ENCODE peak calls at places on chromosomes 7 and 10, in five cellular contexts. One of them, this sample, is unnamed.

GRCh38 chr10:15211464-15211979 is 43.0 kb upstream of the NMT2 start:
- DNase-seq in lower leg skin: no peak
- DNase-seq in uterus: no peak
- DNase-seq in IMR-90: peak
- DNase-seq in heart left ventricle: no peak
- DNase-seq in this sample: no peak

GRCh38 chr10:17708806-17709205 is 43.2 kb upstream of the TMEM236 start:
- DNase-seq in heart left ventricle: no peak
- DNase-seq in uterus: no peak
- DNase-seq in IMR-90: no peak
- DNase-seq in lower leg skin: no peak
- DNase-seq in this sample: no peak

GRCh38 chr7:26202019-26202985 is 757 bp downstream of the CBX3 start:
- DNase-seq in uterus: no peak
- DNase-seq in heart left ventricle: peak
- DNase-seq in IMR-90: no peak
- DNase-seq in lower leg skin: peak
- DNase-seq in this sample: peak

GRCh38 chr7:65390588-65390987 is 16.9 kb downstream of the ZNF92 start:
- DNase-seq in uterus: no peak
- DNase-seq in lower leg skin: no peak
- DNase-seq in IMR-90: no peak
- DNase-seq in heart left ventricle: no peak
- DNase-seq in this sample: no peak

GRCh38 chr10:101624526-101625102 is 36.5 kb downstream of the DPCD start:
- DNase-seq in uterus: no peak
- DNase-seq in lower leg skin: no peak
- DNase-seq in IMR-90: no peak
- DNase-seq in heart left ventricle: no peak
- DNase-seq in this sample: no peak

GRCh38 chr10:14254368-14254767 is 76.4 kb downstream of the FRMD4A start:
- DNase-seq in IMR-90: no peak
- DNase-seq in lower leg skin: no peak
- DNase-seq in heart left ventricle: no peak
- DNase-seq in uterus: no peak
- DNase-seq in this sample: no peak

GRCh38 chr7:15720849-15721471 is 34.5 kb upstream of the MEOX2 start:
- DNase-seq in uterus: peak
- DNase-seq in heart left ventricle: peak
- DNase-seq in lower leg skin: peak
- DNase-seq in IMR-90: peak
- DNase-seq in this sample: peak

GRCh38 chr7:123966936-123967335 is 41.9 kb downstream of the SPAM1 start:
- DNase-seq in lower leg skin: no peak
- DNase-seq in IMR-90: no peak
- DNase-seq in uterus: no peak
- DNase-seq in heart left ventricle: no peak
- DNase-seq in this sample: peak

GRCh38 chr7:149869291-149869650 is 4.5 kb upstream of the ATP6V0E2 start:
- DNase-seq in uterus: no peak
- DNase-seq in lower leg skin: no peak
- DNase-seq in IMR-90: no peak
- DNase-seq in heart left ventricle: no peak
- DNase-seq in this sample: no peak

GRCh38 chr7:49333180-49333881 is 409.0 kb downstream of the CDC14C start:
- DNase-seq in uterus: no peak
- DNase-seq in lower leg skin: no peak
- DNase-seq in IMR-90: no peak
- DNase-seq in heart left ventricle: no peak
- DNase-seq in this sample: no peak

GRCh38 chr10:43204943-43205671 is 61.8 kb downstream of the RASGEF1A start:
- DNase-seq in heart left ventricle: peak
- DNase-seq in lower leg skin: no peak
- DNase-seq in uterus: no peak
- DNase-seq in IMR-90: peak
- DNase-seq in this sample: peak

GRCh38 chr10:17075510-17075909 is 54.1 kb downstream of the CUBN start:
- DNase-seq in heart left ventricle: no peak
- DNase-seq in uterus: no peak
- DNase-seq in lower leg skin: peak
- DNase-seq in IMR-90: peak
- DNase-seq in this sample: no peak

GRCh38 chr7:44291066-44291732 is 34.2 kb downstream of the CAMK2B start:
- DNase-seq in uterus: peak
- DNase-seq in lower leg skin: no peak
- DNase-seq in heart left ventricle: peak
- DNase-seq in IMR-90: peak
- DNase-seq in this sample: peak

GRCh38 chr7:74031403-74032190 is 3.6 kb downstream of the ELN start:
- DNase-seq in uterus: no peak
- DNase-seq in lower leg skin: no peak
- DNase-seq in heart left ventricle: no peak
- DNase-seq in IMR-90: no peak
- DNase-seq in this sample: no peak

GRCh38 chr10:5317547-5318107 is 47.1 kb upstream of the UCN3 start:
- DNase-seq in heart left ventricle: no peak
- DNase-seq in uterus: no peak
- DNase-seq in IMR-90: peak
- DNase-seq in lower leg skin: no peak
- DNase-seq in this sample: no peak

GRCh38 chr7:114084381-114085312 is 165.8 kb upstream of the PPP1R3A start:
- DNase-seq in heart left ventricle: peak
- DNase-seq in lower leg skin: peak
- DNase-seq in IMR-90: no peak
- DNase-seq in uterus: peak
- DNase-seq in this sample: no peak

GRCh38 chr10:16436367-16436757 is 448 bp upstream of the PTER start:
- DNase-seq in IMR-90: no peak
- DNase-seq in lower leg skin: peak
- DNase-seq in heart left ventricle: no peak
- DNase-seq in uterus: no peak
- DNase-seq in this sample: no peak

GRCh38 chr7:69359003-69359555 is 239.2 kb upstream of the AUTS2 start:
- DNase-seq in IMR-90: no peak
- DNase-seq in uterus: no peak
- DNase-seq in lower leg skin: no peak
- DNase-seq in heart left ventricle: no peak
- DNase-seq in this sample: no peak

GRCh38 chr7:50953303-50953702 is 170.6 kb upstream of the GRB10 start:
- DNase-seq in heart left ventricle: no peak
- DNase-seq in uterus: no peak
- DNase-seq in lower leg skin: no peak
- DNase-seq in IMR-90: no peak
- DNase-seq in this sample: no peak

GRCh38 chr10:120034236-120034635 is 141.7 kb downstream of the SEC23IP start:
- DNase-seq in uterus: no peak
- DNase-seq in lower leg skin: no peak
- DNase-seq in heart left ventricle: no peak
- DNase-seq in IMR-90: no peak
- DNase-seq in this sample: no peak

DNA sequence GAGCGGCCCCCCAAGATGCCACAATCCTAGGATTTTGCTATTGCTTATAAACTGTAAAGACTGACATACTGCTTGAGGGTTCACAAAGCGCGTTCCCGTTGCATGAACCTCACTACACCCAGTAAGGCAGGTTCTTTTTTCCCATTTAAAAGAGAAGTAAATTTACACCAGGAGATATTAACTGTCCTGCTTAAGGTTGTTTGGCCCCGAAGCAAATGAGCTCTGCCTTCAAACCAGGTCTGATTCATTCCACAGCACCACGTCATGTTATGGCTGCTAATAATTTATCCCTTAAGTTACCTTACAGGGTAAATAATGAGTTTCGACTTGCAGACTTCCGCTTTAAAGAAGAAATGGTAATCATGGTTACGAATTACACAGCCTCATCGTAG is 559 bp upstream of the FKBP14 start:
- DNase-seq in heart left ventricle: no peak
- DNase-seq in uterus: no peak
- DNase-seq in lower leg skin: peak
- DNase-seq in IMR-90: peak
- DNase-seq in this sample: peak
- TF ChIP-seq POLR2A in heart left ventricle: no peak
- TF ChIP-seq POLR2A in uterus: no peak
- TF ChIP-seq POLR2A in lower leg skin: no peak
- TF ChIP-seq POLR2A in IMR-90: no peak
- TF ChIP-seq POLR2A in this sample: no peak

DNA sequence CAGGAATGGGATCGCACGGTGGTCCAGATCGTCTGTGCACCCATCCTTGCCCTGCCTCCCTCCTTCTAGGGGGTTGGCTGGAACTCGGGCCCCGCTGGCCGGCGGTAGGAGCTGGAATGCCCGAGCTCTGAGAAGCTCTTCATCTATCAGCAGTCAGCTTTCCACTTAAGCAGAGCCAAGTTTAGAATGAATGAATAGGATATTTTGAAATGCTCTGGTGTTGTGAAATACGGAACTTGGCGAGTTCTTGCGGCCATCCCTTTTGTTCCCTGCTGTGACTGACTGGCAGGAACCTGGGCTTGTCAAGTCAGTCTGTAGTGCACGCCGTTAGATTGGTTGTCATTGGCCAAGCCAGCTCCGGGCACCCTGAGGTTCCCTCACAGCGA is 33.3 kb downstream of the FOXK1 start:
- DNase-seq in lower leg skin: peak
- DNase-seq in heart left ventricle: peak
- DNase-seq in IMR-90: peak
- DNase-seq in uterus: peak
- DNase-seq in this sample: no peak
- TF ChIP-seq POLR2A in lower leg skin: no peak
- TF ChIP-seq POLR2A in heart left ventricle: no peak
- TF ChIP-seq POLR2A in IMR-90: no peak
- TF ChIP-seq POLR2A in uterus: no peak
- TF ChIP-seq POLR2A in this sample: no peak

GRCh38 chr7:134210227-134210626 is 83.1 kb downstream of the LRGUK start:
- DNase-seq in lower leg skin: no peak
- DNase-seq in uterus: no peak
- DNase-seq in IMR-90: no peak
- DNase-seq in heart left ventricle: no peak
- DNase-seq in this sample: no peak
- TF ChIP-seq POLR2A in lower leg skin: no peak
- TF ChIP-seq POLR2A in uterus: no peak
- TF ChIP-seq POLR2A in IMR-90: no peak
- TF ChIP-seq POLR2A in heart left ventricle: no peak
- TF ChIP-seq POLR2A in this sample: no peak

GRCh38 chr10:73246322-73246782 is 703 bp downstream of the DNAJC9 start:
- DNase-seq in IMR-90: no peak
- DNase-seq in uterus: no peak
- DNase-seq in heart left ventricle: no peak
- DNase-seq in lower leg skin: no peak
- DNase-seq in this sample: no peak

GRCh38 chr10:73248259-73248724 is 1.2 kb upstream of the DNAJC9 start:
- DNase-seq in IMR-90: no peak
- DNase-seq in uterus: no peak
- DNase-seq in lower leg skin: no peak
- DNase-seq in heart left ventricle: no peak
- DNase-seq in this sample: no peak

GRCh38 chr10:73244866-73245477 is 2.1 kb downstream of the DNAJC9 start:
- DNase-seq in IMR-90: no peak
- DNase-seq in heart left ventricle: no peak
- DNase-seq in lower leg skin: no peak
- DNase-seq in uterus: no peak
- DNase-seq in this sample: peak

GRCh38 chr10:73247509-73248258 is 629 bp upstream of the DNAJC9 start:
- DNase-seq in lower leg skin: no peak
- DNase-seq in heart left ventricle: no peak
- DNase-seq in IMR-90: peak
- DNase-seq in uterus: no peak
- DNase-seq in this sample: peak

DNA sequence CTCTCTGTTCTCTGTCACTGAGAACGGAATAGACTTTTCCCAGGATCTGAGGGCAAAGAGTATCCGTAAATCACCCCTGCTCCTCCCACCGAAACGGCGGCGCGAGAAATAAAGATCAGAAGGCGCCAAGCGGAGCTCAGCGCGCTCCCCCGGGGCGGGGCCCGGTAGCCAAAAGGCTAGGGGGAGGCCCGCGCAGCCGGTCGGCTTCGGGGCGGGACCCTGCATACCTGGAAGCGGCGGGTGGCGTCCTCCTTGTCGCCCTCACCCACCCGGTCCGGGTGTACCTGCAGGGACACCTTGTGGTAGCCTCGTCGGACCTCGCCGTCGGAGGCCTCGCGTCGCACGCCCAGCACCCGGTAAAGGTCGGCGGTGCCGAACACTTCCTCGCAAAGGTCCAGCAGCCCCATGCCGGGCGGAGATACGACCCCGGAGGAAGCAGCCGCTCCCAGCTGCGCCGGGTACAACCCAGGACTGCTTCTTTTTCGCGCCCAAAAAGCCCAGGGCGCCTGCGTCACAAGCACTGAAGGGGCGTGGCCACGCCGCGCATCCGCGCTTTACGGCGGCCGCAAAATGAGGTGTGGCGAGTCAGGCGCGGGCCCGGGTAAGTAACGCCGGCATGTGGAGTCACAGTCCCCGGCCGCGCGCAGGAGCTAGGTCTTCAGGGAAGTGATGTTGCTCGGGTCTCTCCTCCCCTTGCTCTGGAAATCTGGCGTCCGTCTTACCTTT is at the start of gene DNAJC9:
- DNase-seq in uterus: peak
- DNase-seq in lower leg skin: peak
- DNase-seq in IMR-90: peak
- DNase-seq in heart left ventricle: peak
- DNase-seq in this sample: peak
- TF ChIP-seq POLR2A in uterus: peak
- TF ChIP-seq POLR2A in lower leg skin: no peak
- TF ChIP-seq POLR2A in IMR-90: peak
- TF ChIP-seq POLR2A in heart left ventricle: peak
- TF ChIP-seq POLR2A in this sample: peak

GRCh38 chr7:98289333-98289875 is 7.9 kb downstream of the BRI3 start:
- DNase-seq in uterus: no peak
- DNase-seq in heart left ventricle: no peak
- DNase-seq in lower leg skin: no peak
- DNase-seq in IMR-90: no peak
- DNase-seq in this sample: no peak
- TF ChIP-seq POLR2A in uterus: no peak
- TF ChIP-seq POLR2A in heart left ventricle: no peak
- TF ChIP-seq POLR2A in lower leg skin: no peak
- TF ChIP-seq POLR2A in IMR-90: no peak
- TF ChIP-seq POLR2A in this sample: no peak

DNA sequence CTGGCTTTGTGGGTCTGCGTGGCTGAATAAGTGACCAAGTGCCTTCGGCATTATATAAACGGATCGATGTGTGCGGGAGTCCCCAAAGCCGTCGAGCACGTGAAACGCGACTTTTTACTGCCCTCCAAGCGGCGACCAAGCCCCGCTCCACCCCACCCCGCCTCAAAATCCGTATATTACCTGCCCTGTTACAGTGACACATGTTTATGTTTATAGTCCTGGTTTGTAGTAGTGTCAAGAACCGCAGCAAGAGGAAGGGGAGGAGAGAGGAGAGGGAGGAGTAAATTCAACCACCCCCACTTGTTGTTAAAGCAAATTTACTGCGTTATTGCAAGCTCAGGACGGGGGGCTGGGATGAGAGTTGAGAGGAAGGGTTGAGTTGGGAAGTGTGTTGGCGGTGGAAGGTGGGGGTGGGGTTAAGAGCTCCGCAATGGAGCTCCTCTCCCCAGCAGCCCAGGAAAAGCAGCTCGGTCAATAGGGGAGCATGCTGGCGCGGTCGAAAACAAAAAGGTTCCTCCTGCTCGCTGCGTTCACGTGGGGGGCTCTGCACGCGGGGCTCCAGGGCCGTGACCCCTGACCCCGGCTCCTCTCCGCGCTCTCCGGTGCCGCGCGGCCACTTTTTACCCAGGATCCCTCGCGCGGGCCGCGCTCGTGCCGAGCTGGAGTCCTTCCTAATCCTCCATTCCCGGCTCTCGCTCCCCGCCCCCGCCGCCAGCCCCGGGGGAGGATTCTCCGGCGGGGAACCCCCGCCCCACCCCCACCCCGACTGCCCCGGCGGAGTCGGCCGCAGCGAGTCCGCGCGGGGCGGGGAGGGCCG is at the start of gene SKIDA1:
- DNase-seq in IMR-90: peak
- DNase-seq in uterus: peak
- DNase-seq in lower leg skin: peak
- DNase-seq in heart left ventricle: peak
- DNase-seq in this sample: peak
- TF ChIP-seq POLR2A in IMR-90: no peak
- TF ChIP-seq POLR2A in uterus: no peak
- TF ChIP-seq POLR2A in lower leg skin: no peak
- TF ChIP-seq POLR2A in heart left ventricle: no peak
- TF ChIP-seq POLR2A in this sample: peak

This sample was measured in erythroblast.